ENCODE peak calls at places on chromosomes 6 and 20, in five cellular contexts. N is AG09309, A is mesendoderm, R is mammary epithelial cell, K is body of pancreas. O is an unnamed sample.

GRCh38 chr20:22729180-22729579 is 144.8 kb upstream of the FOXA2 start:
- DNase-seq in N (no peak), A (no peak), R (peak), K (no peak), O (no peak)

GRCh38 chr20:4156411-4156810 is 141.1 kb upstream of the RNF24 start:
- DNase-seq in N (no peak), A (no peak), R (no peak), K (no peak), O (no peak)

GRCh38 chr6:163288915-163289314 is 125.6 kb upstream of the QKI start:
- DNase-seq in N (no peak), A (no peak), R (no peak), K (no peak), O (no peak)

GRCh38 chr6:7219310-7219709 is 93.7 kb downstream of the SSR1 start:
- DNase-seq in N (no peak), A (no peak), R (peak), K (peak), O (no peak)

GRCh38 chr6:37222125-37222967 is 35.2 kb upstream of the TBC1D22B start:
- DNase-seq in N (peak), A (peak), R (peak), K (peak), O (peak)

GRCh38 chr6:112029045-112029822 is 24.7 kb upstream of the CCN6 start:
- DNase-seq in N (no peak), A (peak), R (peak), K (peak), O (peak)

GRCh38 chr6:89267918-89268317 is 47.2 kb downstream of the GABRR2 start:
- DNase-seq in N (no peak), A (no peak), R (no peak), K (no peak), O (no peak)

GRCh38 chr20:53402233-53403005 is 191.2 kb downstream of the ZNF217 start:
- DNase-seq in N (no peak), A (no peak), R (no peak), K (no peak), O (no peak)

GRCh38 chr6:127854009-127854408 is 46.8 kb downstream of the THEMIS start:
- DNase-seq in N (no peak), A (peak), R (no peak), K (no peak), O (peak)

GRCh38 chr6:28981391-28981832 is 23.7 kb downstream of the ZNF311 start:
- DNase-seq in N (no peak), A (peak), R (peak), K (peak), O (no peak)

GRCh38 chr6:158715330-158716311 is 65.8 kb downstream of the SYTL3 start:
- DNase-seq in N (no peak), A (no peak), R (no peak), K (no peak), O (no peak)

GRCh38 chr6:141401168-141401567 is 731.6 kb upstream of the GJE1 start:
- DNase-seq in N (peak), A (no peak), R (no peak), K (no peak), O (no peak)

GRCh38 chr6:75852721-75853120 is 103.7 kb downstream of the MYO6 start:
- DNase-seq in N (no peak), A (no peak), R (no peak), K (no peak), O (peak)

GRCh38 chr20:46213946-46214830 is 94.1 kb downstream of the CDH22 start:
- DNase-seq in N (no peak), A (no peak), R (no peak), K (no peak), O (no peak)

GRCh38 chr6:150319924-150320323 is 48.9 kb upstream of the IYD start:
- DNase-seq in N (no peak), A (no peak), R (no peak), K (no peak), O (no peak)

GRCh38 chr20:50817776-50818172 is 22.9 kb downstream of the BCAS4 start:
- DNase-seq in N (no peak), A (no peak), R (no peak), K (no peak), O (no peak)

GRCh38 chr6:33199687-33200233 is 705 bp downstream of the RXRB start:
- DNase-seq in N (no peak), A (peak), R (peak), K (peak), O (peak)

GRCh38 chr6:121826156-121826810 is 390.8 kb downstream of the GJA1 start:
- DNase-seq in N (peak), A (peak), R (peak), K (no peak), O (peak)

GRCh38 chr20:50335105-50335504 is 144.5 kb downstream of the CEBPB start:
- DNase-seq in N (no peak), A (peak), R (peak), K (peak), O (peak)

GRCh38 chr6:13717787-13718458 is 6.3 kb upstream of the RANBP9 start:
- DNase-seq in N (no peak), A (no peak), R (no peak), K (no peak), O (no peak)

GRCh38 chr6:29676981-29677601 is 3.9 kb downstream of the ZFP57 start:
- DNase-seq in N (no peak), A (peak), R (peak), K (no peak), O (peak)

GRCh38 chr6:165308926-165309731 is at the start of gene C6orf118:
- DNase-seq in N (peak), A (peak), R (no peak), K (peak), O (peak)

GRCh38 chr20:50645253-50646068 is 45.9 kb downstream of the RIPOR3 start:
- DNase-seq in N (peak), A (peak), R (peak), K (peak), O (peak)

GRCh38 chr6:36682328-36683144 is 4.0 kb downstream of the CDKN1A start:
- DNase-seq in N (no peak), A (peak), R (peak), K (peak), O (peak)